ENCODE peak calls at places on chromosomes 16 and 17, in ten cellular contexts. E is breast epithelium, V is Caco-2, Z is cardiac muscle cell, L is body of pancreas, J is mammary epithelial cell, M is left ventricle myocardium inferior, Q is Panc1, T is colonic mucosa, D is PC-3. B is an unnamed sample. For H3K36me3, the result is how much of the 10 kb centered on the place peaks cover.

GRCh38 chr16:67844441-67844840 is 2.3 kb upstream of the NUTF2 start:
- DNase-seq in M (no peak), E (no peak), D (peak), T (no peak), L (no peak), V (no peak), Q (no peak), Z (no peak), J (peak), B (no peak)

GRCh38 chr17:79761894-79762570 is 15.9 kb upstream of the CBX2 start:
- DNase-seq in V (no peak), D (no peak), T (no peak), Z (no peak), E (no peak), M (no peak), J (no peak), Q (no peak), L (no peak), B (no peak)

GRCh38 chr17:40827746-40828453 is 5.5 kb upstream of the KRT10 start:
- DNase-seq in M (no peak), T (no peak), Z (peak), E (no peak), Q (no peak), V (no peak), L (no peak), D (peak), J (peak), B (no peak)

GRCh38 chr17:39213852-39214251 is 11.9 kb downstream of the STAC2 start:
- DNase-seq in D (peak), Q (no peak), Z (no peak), J (peak), V (no peak), E (peak), L (no peak), M (no peak), T (no peak), B (no peak)

GRCh38 chr16:48636521-48636920 is 26.5 kb upstream of the N4BP1 start:
- DNase-seq in T (no peak), D (no peak), E (no peak), Z (no peak), L (no peak), M (no peak), J (no peak), V (no peak), Q (no peak), B (no peak)

GRCh38 chr16:8260140-8260539 is 330.2 kb downstream of the TMEM114 start:
- DNase-seq in Z (no peak), V (no peak), J (no peak), Q (no peak), T (no peak), E (no peak), D (no peak), L (no peak), M (no peak), B (no peak)

GRCh38 chr17:1031711-1032110 is 34.8 kb downstream of the TIMM22 start:
- DNase-seq in J (no peak), E (no peak), V (no peak), T (peak), Q (no peak), M (peak), L (peak), D (no peak), Z (peak), B (no peak)

GRCh38 chr16:69365901-69366300 is 14.3 kb upstream of the TMED6 start:
- DNase-seq in E (no peak), Q (no peak), V (no peak), M (no peak), L (no peak), D (no peak), J (no peak), Z (no peak), T (no peak), B (no peak)

GRCh38 chr16:63473710-63474109 is 1437.5 kb upstream of the CDH8 start:
- DNase-seq in L (no peak), Q (no peak), T (no peak), M (no peak), J (no peak), E (no peak), V (no peak), Z (no peak), D (no peak), B (no peak)

GRCh38 chr16:56617212-56618085 is 8.1 kb upstream of the MT1E start:
- DNase-seq in L (peak), M (peak), V (no peak), T (peak), D (no peak), E (peak), Z (peak), Q (no peak), J (peak), B (no peak)

GRCh38 chr16:189604-190186 is 9.4 kb downstream of the HBQ1 start:
- DNase-seq in D (no peak), Q (no peak), M (no peak), V (no peak), J (no peak), L (no peak), Z (no peak), E (no peak), T (no peak), B (no peak)

GRCh38 chr16:194516-194915 is 14.3 kb downstream of the HBQ1 start:
- DNase-seq in J (no peak), E (no peak), Z (peak), M (no peak), Q (no peak), V (no peak), D (no peak), L (no peak), T (no peak), B (no peak)

GRCh38 chr16:193441-193840 is 13.2 kb downstream of the HBQ1 start:
- DNase-seq in Z (no peak), T (no peak), L (no peak), V (no peak), J (no peak), Q (no peak), E (no peak), D (no peak), M (no peak), B (no peak)

GRCh38 chr16:191783-192294 is 11.6 kb downstream of the HBQ1 start:
- DNase-seq in Z (no peak), V (no peak), E (no peak), T (no peak), M (no peak), D (no peak), J (no peak), Q (no peak), L (no peak), B (no peak)

DNA sequence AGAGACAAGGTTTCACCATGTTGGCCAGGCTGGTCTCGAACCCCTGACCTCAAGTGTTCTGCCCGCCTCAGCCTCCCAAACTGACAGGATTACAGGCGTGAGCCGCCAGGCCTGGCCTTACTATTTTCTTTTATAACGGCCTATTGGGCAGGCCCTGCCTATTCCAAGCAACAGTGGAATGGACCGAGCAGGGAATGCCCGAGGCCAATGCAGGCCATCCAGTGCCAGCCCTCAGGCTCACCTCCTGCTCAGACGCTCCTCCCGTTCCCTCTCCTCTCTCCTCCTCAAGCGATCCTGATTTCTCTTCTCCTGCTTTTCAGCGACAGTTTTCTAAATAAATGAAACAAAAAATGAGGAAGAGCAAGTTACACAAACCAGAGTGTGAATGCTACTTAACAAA is 12.4 kb downstream of the HBQ1 start:
- DNase-seq in J (no peak), D (no peak), L (no peak), T (no peak), V (no peak), Q (no peak), Z (no peak), E (no peak), M (no peak), B (no peak)
- H3K36me3 ChIP-seq in J (under half), D (under half), L (under half), T (under half), V (under half), Q (under half), Z (half or more), E (under half), M (half or more), B (under half)

DNA sequence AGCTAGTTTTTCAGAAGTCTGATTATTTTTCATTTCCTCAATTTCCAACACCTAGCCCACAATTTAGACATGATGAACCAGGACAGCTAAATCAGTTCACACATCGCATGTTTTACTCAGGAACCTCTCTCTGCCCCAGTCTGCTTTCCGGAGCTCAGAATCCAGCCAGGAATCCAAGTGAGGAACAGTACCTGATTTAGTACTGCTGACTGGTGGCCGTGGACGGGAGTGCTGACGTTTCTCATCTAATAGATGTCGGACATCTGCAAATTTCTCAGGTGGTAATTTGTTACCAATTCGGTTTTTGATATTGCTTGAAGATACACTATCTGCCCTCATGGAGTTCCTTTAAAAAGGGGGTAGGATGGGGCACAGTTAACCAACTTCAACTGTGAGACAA is 14.9 kb upstream of the ITGAE start:
- DNase-seq in T (no peak), L (no peak), M (no peak), Q (no peak), E (no peak), J (no peak), Z (no peak), V (no peak), D (no peak), B (no peak)
- TF ChIP-seq CTCF in T (no peak), L (no peak), M (no peak), Q (no peak), E (no peak), J (no peak), Z (no peak), V (no peak), D (peak), B (no peak)

DNA sequence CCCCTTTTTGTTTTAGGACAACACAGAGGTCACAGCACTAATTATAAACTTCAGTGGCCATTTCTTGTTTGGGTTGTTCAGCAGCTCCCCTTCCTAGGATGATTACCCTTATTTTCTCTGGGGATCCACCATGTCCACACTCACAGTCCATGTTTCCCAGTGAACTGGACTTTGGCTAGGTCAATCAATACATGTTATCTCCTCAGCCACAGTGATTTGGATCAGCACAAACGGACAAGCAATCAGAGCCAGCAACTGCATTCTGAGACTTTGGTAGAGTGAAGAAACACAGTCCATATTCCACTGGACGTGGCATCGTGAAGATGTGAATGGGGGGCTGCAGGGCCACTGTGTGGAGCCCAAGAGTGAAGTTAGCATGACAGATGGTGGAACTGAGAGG is 4.6 kb downstream of the TMEM220 start:
- DNase-seq in J (no peak), Z (no peak), L (no peak), V (no peak), E (no peak), T (no peak), D (no peak), M (no peak), Q (no peak), B (no peak)
- H3K4me3 ChIP-seq in J (no peak), Z (no peak), L (no peak), V (no peak), E (no peak), T (no peak), D (no peak), M (no peak), Q (no peak), B (no peak)

GRCh38 chr16:3479654-3480216 is 15.6 kb downstream of the C16orf90 start:
- DNase-seq in T (no peak), Q (no peak), L (no peak), D (no peak), V (no peak), Z (no peak), J (no peak), E (no peak), M (no peak), B (no peak)
- H3K36me3 ChIP-seq in T (under half), Q (under half), L (under half), D (under half), V (under half), Z (under half), J (under half), E (under half), M (half or more), B (under half)

DNA sequence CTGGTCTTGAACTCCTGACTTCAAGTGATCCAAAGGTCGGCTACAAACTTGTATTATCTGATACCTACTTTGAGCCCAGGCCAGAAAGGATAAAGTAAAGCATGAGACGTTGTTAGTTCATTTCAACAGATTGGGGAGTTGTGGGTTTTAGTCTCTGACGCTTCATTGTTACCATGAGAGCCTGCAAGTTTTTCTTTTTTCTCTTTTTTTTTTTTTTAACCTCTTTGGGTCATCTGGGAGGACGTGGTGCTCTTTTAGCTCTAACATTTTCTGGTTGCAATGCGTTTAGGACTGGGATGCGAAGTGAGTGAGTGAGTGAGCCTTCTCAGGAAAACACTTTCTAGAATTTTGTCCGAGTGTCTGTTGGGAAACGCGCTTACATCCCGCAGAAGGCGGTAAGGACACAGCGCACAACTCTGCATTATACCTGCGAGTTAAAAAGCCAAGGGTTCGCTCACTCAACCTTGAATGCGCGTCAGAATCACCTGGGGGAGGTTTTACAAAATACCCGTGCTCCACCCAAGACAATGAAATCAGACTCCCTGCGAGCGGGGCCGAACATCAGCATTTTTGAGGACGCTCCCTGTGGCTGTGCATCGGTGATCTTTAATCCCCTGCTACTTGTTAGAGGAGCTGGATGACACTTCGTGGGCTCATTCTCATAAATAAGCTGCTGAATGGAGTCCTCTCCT is 704 bp upstream of the RNF135 start:
- DNase-seq in T (peak), E (no peak), Z (peak), D (peak), Q (no peak), V (no peak), J (peak), L (peak), M (no peak), B (no peak)
- TF ChIP-seq CTCF in T (no peak), E (no peak), Z (no peak), D (no peak), Q (no peak), V (no peak), J (no peak), L (no peak), M (no peak), B (no peak)

DNA sequence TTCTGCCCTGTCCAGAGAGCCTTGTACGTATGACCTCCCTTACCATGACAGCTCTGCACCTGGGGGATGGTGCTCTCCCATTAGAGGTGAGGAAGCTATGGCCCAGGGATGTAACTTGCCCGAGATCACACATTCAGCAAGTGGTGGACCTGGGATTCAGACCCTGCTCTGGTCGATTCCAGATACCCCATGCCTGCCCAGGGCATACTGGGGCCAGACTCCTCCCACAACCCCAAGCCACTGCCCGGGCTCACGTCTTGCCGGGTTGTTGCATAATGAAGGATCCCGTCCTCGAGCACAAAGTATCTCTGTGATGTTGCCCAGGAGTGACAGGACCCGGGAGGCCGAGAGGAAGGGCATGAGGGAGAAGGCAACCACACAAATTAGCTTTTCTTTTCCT is 2.1 kb downstream of the OSBPL7 start:
- DNase-seq in L (no peak), Z (no peak), M (no peak), E (no peak), Q (no peak), J (no peak), V (no peak), T (no peak), D (no peak), B (no peak)
- H3K4me3 ChIP-seq in L (no peak), Z (no peak), M (no peak), E (no peak), Q (no peak), J (no peak), V (no peak), T (no peak), D (no peak), B (no peak)

B was measured in GM06990.